ENCODE peak calls at places on chromosome 10, in nine cellular contexts. I is IMR-90; K is dorsolateral prefrontal cortex; L is A549; J is MM.1S; E is HCT116; B is HL-60; Z is fibroblast of lung; Q is CD8-positive, alpha-beta T cell. Y is an unnamed sample.

GRCh38 chr10:70378122-70378521 is 4.3 kb downstream of the LRRC20 start:
- DNase-seq in L (peak; percentile 49), I (peak; percentile 95), J (no peak), B (no peak), K (no peak), Q (no peak), Z (peak; percentile 80), E (peak; percentile 88), Y (no peak)

GRCh38 chr10:4043897-4044296 is 258.9 kb upstream of the KLF6 start:
- DNase-seq in B (no peak), K (no peak), Q (no peak), L (no peak), J (no peak), E (no peak), I (no peak), Z (no peak), Y (no peak)

GRCh38 chr10:12150163-12150562 is 20.7 kb downstream of the SEC61A2 start:
- DNase-seq in Z (no peak), J (no peak), K (no peak), Q (no peak), I (no peak), E (no peak), L (no peak), B (no peak), Y (no peak)

GRCh38 chr10:58919927-58920654 is 256.4 kb upstream of the PHYHIPL start:
- DNase-seq in Z (peak; percentile 59), Q (no peak), K (no peak), B (no peak), I (peak; percentile 54), L (peak; percentile 68), J (no peak), E (peak; percentile 94), Y (peak; percentile 51)

GRCh38 chr10:102627446-102628293 is 16.6 kb upstream of the TRIM8 start:
- DNase-seq in E (no peak), Q (no peak), L (peak; percentile 71), Z (peak; percentile 62), K (peak; percentile 56), B (no peak), J (no peak), I (peak; percentile 78), Y (peak; percentile 93)

GRCh38 chr10:86857097-86857825 is 100.2 kb downstream of the MMRN2 start:
- DNase-seq in I (peak; percentile 88), Z (peak; percentile 47), E (no peak), Q (no peak), K (no peak), B (no peak), L (no peak), J (no peak), Y (no peak)

GRCh38 chr10:15472431-15473400 is 101.6 kb upstream of the FAM171A1 start:
- DNase-seq in I (peak; percentile 7), K (no peak), E (no peak), Z (peak; percentile 74), J (no peak), L (no peak), B (no peak), Q (no peak), Y (no peak)

GRCh38 chr10:15123749-15124184 is 26.6 kb downstream of the RPP38 start:
- DNase-seq in K (no peak), B (no peak), L (no peak), I (peak; percentile 86), Q (no peak), E (no peak), J (no peak), Z (peak; percentile 93), Y (no peak)

GRCh38 chr10:86306628-86307278 is 59.8 kb downstream of the GRID1 start:
- DNase-seq in K (no peak), E (no peak), Q (no peak), Z (peak; percentile 2), L (no peak), J (peak; percentile 39), I (peak; percentile 4), B (no peak), Y (peak; percentile 19)

GRCh38 chr10:80530251-80530650 is 7.5 kb upstream of the SH2D4B start:
- DNase-seq in I (peak; percentile 22), J (no peak), Z (peak; percentile 25), Q (no peak), L (peak; percentile 83), E (peak; percentile 27), K (no peak), B (peak; percentile 84), Y (peak; percentile 26)

GRCh38 chr10:102796407-102797176 is 40.6 kb downstream of the CYP17A1 start:
- DNase-seq in Q (peak; percentile 42), L (no peak), I (peak; percentile 41), K (peak; percentile 72), B (peak; percentile 92), Z (peak; percentile 64), E (no peak), J (peak; percentile 96), Y (peak; percentile 28)

DNA sequence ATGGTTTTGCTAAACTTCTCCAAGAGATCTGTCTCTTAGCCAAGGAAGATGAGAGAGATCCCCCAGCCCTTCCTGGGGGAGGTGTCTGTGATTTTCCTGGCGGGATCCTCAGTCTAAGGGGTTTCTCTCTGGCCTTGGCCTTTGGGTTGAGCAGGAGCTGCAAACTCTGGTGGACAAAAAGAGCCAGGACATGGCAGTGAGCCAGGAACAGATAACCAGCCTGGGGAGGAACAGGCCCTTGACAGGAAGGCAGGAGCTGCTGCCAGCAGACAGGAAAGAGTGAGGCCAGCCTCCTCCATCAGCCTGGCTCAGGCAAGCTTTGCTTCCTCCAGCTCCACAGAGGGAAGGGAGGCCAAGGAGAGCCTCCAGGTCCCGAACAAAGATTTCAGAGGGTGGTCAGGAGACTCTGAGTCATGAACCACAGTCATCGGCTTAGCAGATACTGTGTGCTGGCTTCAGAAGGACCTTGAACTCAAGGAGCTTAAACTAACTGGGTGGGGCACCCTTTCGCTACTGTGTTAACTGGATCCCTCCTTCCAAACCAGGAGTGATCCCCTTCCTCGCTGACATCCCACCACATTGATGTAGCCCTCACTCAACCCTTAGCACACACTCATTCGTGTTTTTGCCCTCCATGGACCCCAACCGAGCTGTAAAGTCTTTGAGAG is 34.7 kb downstream of the DDIT4 start:
- DNase-seq in K (no peak), L (no peak), Q (no peak), Z (peak; percentile 92), I (peak; percentile 85), J (peak; percentile 5), B (peak; percentile 72), E (peak; percentile 82), Y (no peak)
- H3K27ac ChIP-seq in K (peak overlapping the region; percentile 72), L (peak overlapping the region; percentile 98), Q (no peak overlapping the region), Z (peak overlapping the region; percentile 40), I (peak overlapping the region; percentile 3), J (no peak overlapping the region), B (peak overlapping the region; percentile 16), E (peak overlapping the region; percentile 54), Y (no peak overlapping the region)

GRCh38 chr10:74837750-74838149 is 11.3 kb downstream of the KAT6B start:
- DNase-seq in K (no peak), J (no peak), I (no peak), Q (no peak), B (no peak), Z (no peak), E (no peak), L (no peak), Y (no peak)

GRCh38 chr10:74839708-74840107 is 13.3 kb downstream of the KAT6B start:
- DNase-seq in E (no peak), Z (no peak), B (no peak), J (no peak), Q (no peak), L (no peak), K (no peak), I (no peak), Y (no peak)

GRCh38 chr10:74831518-74832120 is 5.2 kb downstream of the KAT6B start:
- DNase-seq in B (no peak), J (no peak), E (no peak), K (no peak), Z (no peak), I (no peak), L (no peak), Q (no peak), Y (no peak)

GRCh38 chr10:74836855-74837254 is 10.5 kb downstream of the KAT6B start:
- DNase-seq in J (no peak), I (no peak), L (no peak), Q (no peak), Z (peak; percentile 39), K (no peak), E (no peak), B (no peak), Y (no peak)

DNA sequence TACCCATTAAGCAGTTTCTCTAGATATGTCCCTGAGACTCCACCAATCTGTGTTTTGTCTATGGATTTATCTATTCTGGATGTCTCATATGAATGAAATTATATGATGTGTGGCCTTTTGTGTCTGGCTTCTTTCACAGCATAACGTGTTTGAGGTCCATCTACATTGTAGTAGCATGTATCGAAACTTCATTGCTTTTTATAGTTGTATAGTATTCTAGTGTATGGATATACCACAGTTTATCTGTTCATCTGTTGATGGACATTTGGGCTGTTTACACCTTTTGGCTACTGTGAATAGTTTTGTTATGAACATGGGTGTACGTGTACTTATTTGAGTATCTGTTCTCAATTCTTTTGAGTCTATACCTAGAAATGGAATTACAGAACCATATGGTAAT is 9.6 kb downstream of the KAT6B start:
- DNase-seq in Z (no peak), I (no peak), K (no peak), E (no peak), L (no peak), Q (no peak), J (no peak), B (no peak), Y (no peak)
- H3K27ac ChIP-seq in Z (no peak overlapping the region), I (no peak overlapping the region), K (no peak overlapping the region), E (no peak overlapping the region), L (no peak overlapping the region), Q (no peak overlapping the region), J (no peak overlapping the region), B (no peak overlapping the region), Y (no peak overlapping the region)

DNA sequence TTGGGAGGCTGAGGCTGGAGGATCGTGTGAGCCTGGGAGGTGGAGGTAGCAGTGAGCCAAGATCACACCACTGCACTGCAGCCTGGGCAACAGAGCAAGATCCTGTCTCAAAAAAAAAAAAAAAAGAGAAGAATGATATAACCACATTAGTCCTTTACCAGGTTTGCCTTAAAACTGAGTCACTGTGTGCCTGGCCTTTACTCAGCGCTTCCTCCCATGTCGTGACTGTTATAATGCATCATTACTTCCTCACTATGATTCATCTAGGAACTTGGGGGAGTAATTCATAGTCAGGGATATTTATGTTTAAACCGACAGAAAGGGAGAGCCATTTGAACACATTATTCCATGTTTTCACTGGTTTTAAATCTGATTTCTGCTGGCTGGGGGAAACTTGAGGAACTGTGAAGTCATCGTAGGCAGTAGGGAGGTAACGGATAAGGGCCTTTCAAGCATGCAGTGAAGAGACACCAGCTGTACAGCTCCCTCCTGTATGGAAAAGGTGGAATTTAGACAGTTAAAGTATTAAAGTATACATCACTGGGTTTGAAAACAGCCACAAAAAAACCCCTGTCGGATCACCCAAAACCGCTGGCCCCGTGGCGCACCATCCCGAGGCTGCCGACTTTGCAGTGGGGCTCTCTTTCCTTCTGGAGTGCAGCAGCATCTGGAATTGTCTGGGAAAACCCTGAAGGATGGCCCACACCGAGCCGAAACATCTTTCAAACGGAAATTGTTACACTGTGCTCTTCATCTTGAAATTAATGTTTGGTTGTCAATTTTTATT is 119.8 kb downstream of the NKX6-2 start:
- DNase-seq in B (peak; percentile 15), Z (peak; percentile 77), Q (no peak), E (no peak), J (no peak), I (peak; percentile 97), L (peak; percentile 82), K (no peak), Y (no peak)
- H3K27ac ChIP-seq in B (no peak overlapping the region), Z (peak overlapping the region; percentile 58), Q (no peak overlapping the region), E (no peak overlapping the region), J (no peak overlapping the region), I (peak overlapping the region; percentile 75), L (peak overlapping the region; percentile 84), K (no peak overlapping the region), Y (no peak overlapping the region)

DNA sequence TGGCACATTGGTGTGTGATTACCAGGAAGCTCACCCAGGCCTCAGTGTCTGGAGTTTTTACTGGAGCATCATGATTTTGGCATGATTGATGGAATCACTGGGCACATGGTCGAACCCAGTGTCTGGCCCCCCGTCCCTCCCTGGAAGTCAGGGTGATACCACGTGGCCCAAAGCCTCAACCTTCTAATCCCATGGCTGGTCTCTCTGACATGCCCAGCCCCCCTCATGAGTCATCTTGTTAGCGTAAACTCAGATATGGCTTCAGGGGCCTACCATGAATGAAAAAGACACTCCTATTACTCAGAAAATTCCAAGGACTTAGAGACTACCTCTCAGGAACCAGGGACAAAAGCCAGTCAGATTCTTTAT is 109.3 kb downstream of the GRK5 start:
- DNase-seq in E (peak; percentile 89), L (peak; percentile 92), Q (no peak), K (no peak), I (peak; percentile 92), B (no peak), Z (peak; percentile 86), J (no peak), Y (peak; percentile 69)
- H3K27ac ChIP-seq in E (peak overlapping the region; percentile 98), L (peak overlapping the region; percentile 98), Q (no peak overlapping the region), K (no peak overlapping the region), I (peak overlapping the region; percentile 93), B (no peak overlapping the region), Z (peak overlapping the region; percentile 96), J (no peak overlapping the region), Y (peak overlapping the region; percentile 64)